ENCODE peak calls at places on chromosomes 6 and 20, in five cellular contexts. One of them, this sample, is unnamed.

GRCh38 chr6:142845143-142845571 is 99.8 kb downstream of the HIVEP2 start:
- DNase-seq in breast epithelium: no peak
- DNase-seq in EH: no peak
- DNase-seq in stimulated activated CD8-positive, alpha-beta memory T cell treated with anti-CD3 and anti-CD28 coated beads, Interleukin-15, amount 100 ng/mL, for 24 hours: no peak
- DNase-seq in neural progenitor cell: no peak
- DNase-seq in this sample: no peak

GRCh38 chr6:98946877-98947410 is 802 bp downstream of the FBXL4 start:
- DNase-seq in breast epithelium: peak
- DNase-seq in EH: peak
- DNase-seq in stimulated activated CD8-positive, alpha-beta memory T cell treated with anti-CD3 and anti-CD28 coated beads, Interleukin-15, amount 100 ng/mL, for 24 hours: no peak
- DNase-seq in neural progenitor cell: peak
- DNase-seq in this sample: peak

GRCh38 chr6:73523434-73524123 is 2.7 kb upstream of the EEF1A1 start:
- DNase-seq in breast epithelium: peak
- DNase-seq in EH: peak
- DNase-seq in stimulated activated CD8-positive, alpha-beta memory T cell treated with anti-CD3 and anti-CD28 coated beads, Interleukin-15, amount 100 ng/mL, for 24 hours: peak
- DNase-seq in neural progenitor cell: no peak
- DNase-seq in this sample: peak

GRCh38 chr6:89146748-89147715 is 1.2 kb downstream of the PM20D2 start:
- DNase-seq in breast epithelium: no peak
- DNase-seq in EH: peak
- DNase-seq in stimulated activated CD8-positive, alpha-beta memory T cell treated with anti-CD3 and anti-CD28 coated beads, Interleukin-15, amount 100 ng/mL, for 24 hours: no peak
- DNase-seq in neural progenitor cell: peak
- DNase-seq in this sample: peak

GRCh38 chr6:143941852-143942627 is 66.0 kb downstream of the PLAGL1 start:
- DNase-seq in breast epithelium: no peak
- DNase-seq in EH: peak
- DNase-seq in stimulated activated CD8-positive, alpha-beta memory T cell treated with anti-CD3 and anti-CD28 coated beads, Interleukin-15, amount 100 ng/mL, for 24 hours: peak
- DNase-seq in neural progenitor cell: peak
- DNase-seq in this sample: peak

GRCh38 chr6:11650297-11650696 is 112.7 kb downstream of the TMEM170B start:
- DNase-seq in breast epithelium: no peak
- DNase-seq in EH: peak
- DNase-seq in stimulated activated CD8-positive, alpha-beta memory T cell treated with anti-CD3 and anti-CD28 coated beads, Interleukin-15, amount 100 ng/mL, for 24 hours: no peak
- DNase-seq in neural progenitor cell: peak
- DNase-seq in this sample: peak

GRCh38 chr6:7905416-7905815 is 5.2 kb downstream of the TXNDC5 start:
- DNase-seq in breast epithelium: no peak
- DNase-seq in EH: no peak
- DNase-seq in stimulated activated CD8-positive, alpha-beta memory T cell treated with anti-CD3 and anti-CD28 coated beads, Interleukin-15, amount 100 ng/mL, for 24 hours: no peak
- DNase-seq in neural progenitor cell: no peak
- DNase-seq in this sample: peak

GRCh38 chr6:5078121-5078695 is 6.9 kb upstream of the PPP1R3G start:
- DNase-seq in breast epithelium: no peak
- DNase-seq in EH: peak
- DNase-seq in stimulated activated CD8-positive, alpha-beta memory T cell treated with anti-CD3 and anti-CD28 coated beads, Interleukin-15, amount 100 ng/mL, for 24 hours: no peak
- DNase-seq in neural progenitor cell: no peak
- DNase-seq in this sample: peak

GRCh38 chr6:43984442-43985321 is 142.6 kb downstream of the MRPL14 start:
- DNase-seq in breast epithelium: no peak
- DNase-seq in EH: no peak
- DNase-seq in stimulated activated CD8-positive, alpha-beta memory T cell treated with anti-CD3 and anti-CD28 coated beads, Interleukin-15, amount 100 ng/mL, for 24 hours: no peak
- DNase-seq in neural progenitor cell: no peak
- DNase-seq in this sample: peak

GRCh38 chr6:16126056-16126455 is 2.8 kb upstream of the MYLIP start:
- DNase-seq in breast epithelium: no peak
- DNase-seq in EH: no peak
- DNase-seq in stimulated activated CD8-positive, alpha-beta memory T cell treated with anti-CD3 and anti-CD28 coated beads, Interleukin-15, amount 100 ng/mL, for 24 hours: no peak
- DNase-seq in neural progenitor cell: no peak
- DNase-seq in this sample: no peak

GRCh38 chr6:47740714-47741113 is 41.1 kb upstream of the OPN5 start:
- DNase-seq in breast epithelium: no peak
- DNase-seq in EH: no peak
- DNase-seq in stimulated activated CD8-positive, alpha-beta memory T cell treated with anti-CD3 and anti-CD28 coated beads, Interleukin-15, amount 100 ng/mL, for 24 hours: no peak
- DNase-seq in neural progenitor cell: no peak
- DNase-seq in this sample: no peak

GRCh38 chr6:9744119-9744518 is 670.8 kb downstream of the TFAP2A start:
- DNase-seq in breast epithelium: no peak
- DNase-seq in EH: no peak
- DNase-seq in stimulated activated CD8-positive, alpha-beta memory T cell treated with anti-CD3 and anti-CD28 coated beads, Interleukin-15, amount 100 ng/mL, for 24 hours: no peak
- DNase-seq in neural progenitor cell: no peak
- DNase-seq in this sample: no peak

GRCh38 chr20:61459266-61459665 is 207.2 kb downstream of the CDH4 start:
- DNase-seq in breast epithelium: no peak
- DNase-seq in EH: no peak
- DNase-seq in stimulated activated CD8-positive, alpha-beta memory T cell treated with anti-CD3 and anti-CD28 coated beads, Interleukin-15, amount 100 ng/mL, for 24 hours: no peak
- DNase-seq in neural progenitor cell: no peak
- DNase-seq in this sample: no peak

This sample was measured in fibroblast of mammary gland.